ENCODE peak calls at places on chromosomes 11 and 22, in ten cellular contexts. J, K, O, X, E, T, I, G, U and R are unnamed samples.

GRCh38 chr22:45302047-45302446 is 7.7 kb upstream of the FAM118A start:
- DNase-seq in T (peak; percentile 57), O (no peak), U (no peak), G (no peak), E (no peak), I (peak; percentile 92), X (no peak), K (no peak), J (peak; percentile 73), R (peak; percentile 82)

GRCh38 chr11:96228911-96229310 is 114.1 kb downstream of the MAML2 start:
- DNase-seq in E (no peak), I (peak; percentile 81), X (no peak), K (no peak), T (no peak), O (no peak), J (no peak), G (no peak), U (no peak), R (no peak)

GRCh38 chr11:104352036-104352435 is 188.1 kb upstream of the PDGFD start:
- DNase-seq in O (no peak), T (no peak), K (no peak), G (no peak), E (no peak), U (no peak), X (no peak), J (no peak), I (no peak), R (no peak)

GRCh38 chr22:47042116-47042825 is 279.8 kb downstream of the TBC1D22A start:
- DNase-seq in I (no peak), K (no peak), O (no peak), E (peak; percentile 54), U (no peak), G (no peak), J (no peak), X (no peak), T (no peak), R (no peak)

GRCh38 chr11:34924714-34925113 is 8.3 kb downstream of the PDHX start:
- DNase-seq in X (no peak), J (no peak), U (no peak), E (no peak), T (no peak), G (no peak), K (no peak), I (no peak), O (no peak), R (no peak)

GRCh38 chr11:32231909-32232493 is 141.1 kb downstream of the RCN1 start:
- DNase-seq in J (no peak), K (peak; percentile 61), G (no peak), O (no peak), I (peak; percentile 62), E (no peak), T (peak; percentile 53), U (peak; percentile 76), X (no peak), R (peak; percentile 21)

GRCh38 chr11:110711448-110711775 is 825 bp downstream of the ARHGAP20 start:
- DNase-seq in I (no peak), K (no peak), T (no peak), G (no peak), X (no peak), J (no peak), U (no peak), E (no peak), O (no peak), R (no peak)

GRCh38 chr11:122954455-122954854 is 27.2 kb downstream of the BSX start:
- DNase-seq in O (no peak), I (no peak), U (no peak), T (no peak), G (no peak), K (no peak), X (no peak), J (no peak), E (no peak), R (no peak)

GRCh38 chr11:46222485-46223251 is 54.8 kb upstream of the CREB3L1 start:
- DNase-seq in I (no peak), X (peak; percentile 59), K (no peak), J (no peak), G (no peak), T (no peak), O (no peak), U (no peak), E (no peak), R (no peak)